ENCODE peak calls at places on chromosomes 1 and 21, in five cellular contexts. One of them, this sample, is unnamed.

GRCh38 chr1:171901245-171901644 is 59.9 kb downstream of the DNM3 start:
- DNase-seq in cardiac muscle cell: no peak
- DNase-seq in hepatocyte: no peak
- DNase-seq in HL-60: no peak
- DNase-seq in choroid plexus epithelial cell: no peak
- DNase-seq in this sample: no peak

GRCh38 chr1:232033285-232033684 is 406.7 kb downstream of the DISC1 start:
- DNase-seq in HL-60: no peak
- DNase-seq in cardiac muscle cell: no peak
- DNase-seq in hepatocyte: no peak
- DNase-seq in choroid plexus epithelial cell: no peak
- DNase-seq in this sample: no peak

GRCh38 chr21:15001773-15002647 is 62.8 kb downstream of the NRIP1 start:
- DNase-seq in cardiac muscle cell: no peak
- DNase-seq in choroid plexus epithelial cell: no peak
- DNase-seq in HL-60: no peak
- DNase-seq in hepatocyte: no peak
- DNase-seq in this sample: no peak

GRCh38 chr1:205519541-205520131 is 15.2 kb downstream of the CDK18 start:
- DNase-seq in HL-60: no peak
- DNase-seq in hepatocyte: no peak
- DNase-seq in choroid plexus epithelial cell: no peak
- DNase-seq in cardiac muscle cell: no peak
- DNase-seq in this sample: no peak

GRCh38 chr1:171180671-171181070 is 4.4 kb upstream of the FMO2 start:
- DNase-seq in cardiac muscle cell: peak
- DNase-seq in hepatocyte: no peak
- DNase-seq in HL-60: no peak
- DNase-seq in choroid plexus epithelial cell: no peak
- DNase-seq in this sample: no peak

GRCh38 chr1:170285027-170285426 is 139.3 kb downstream of the NTMT2 start:
- DNase-seq in choroid plexus epithelial cell: peak
- DNase-seq in hepatocyte: peak
- DNase-seq in cardiac muscle cell: no peak
- DNase-seq in HL-60: no peak
- DNase-seq in this sample: no peak

GRCh38 chr1:10471411-10472219 is 714 bp downstream of the DFFA start:
- DNase-seq in hepatocyte: no peak
- DNase-seq in choroid plexus epithelial cell: peak
- DNase-seq in cardiac muscle cell: peak
- DNase-seq in HL-60: no peak
- DNase-seq in this sample: no peak

GRCh38 chr1:205813755-205814058 is 709 bp upstream of the SLC41A1 start:
- DNase-seq in cardiac muscle cell: no peak
- DNase-seq in choroid plexus epithelial cell: peak
- DNase-seq in HL-60: no peak
- DNase-seq in hepatocyte: no peak
- DNase-seq in this sample: no peak

GRCh38 chr1:110196917-110197782 is 13.0 kb upstream of the KCNC4 start:
- DNase-seq in hepatocyte: peak
- DNase-seq in cardiac muscle cell: peak
- DNase-seq in HL-60: peak
- DNase-seq in choroid plexus epithelial cell: peak
- DNase-seq in this sample: no peak

GRCh38 chr1:232378266-232379041 is 251.5 kb downstream of the SIPA1L2 start:
- DNase-seq in hepatocyte: no peak
- DNase-seq in choroid plexus epithelial cell: peak
- DNase-seq in HL-60: no peak
- DNase-seq in cardiac muscle cell: no peak
- DNase-seq in this sample: no peak

GRCh38 chr21:43611598-43612369 is 47.5 kb downstream of the HSF2BP start:
- DNase-seq in hepatocyte: peak
- DNase-seq in choroid plexus epithelial cell: peak
- DNase-seq in cardiac muscle cell: peak
- DNase-seq in HL-60: peak
- DNase-seq in this sample: no peak

GRCh38 chr1:20322081-20322824 is 31.6 kb downstream of the VWA5B1 start:
- DNase-seq in HL-60: no peak
- DNase-seq in hepatocyte: no peak
- DNase-seq in cardiac muscle cell: peak
- DNase-seq in choroid plexus epithelial cell: peak
- DNase-seq in this sample: no peak

GRCh38 chr1:96234299-96234698 is 487.3 kb upstream of the PTBP2 start:
- DNase-seq in HL-60: no peak
- DNase-seq in cardiac muscle cell: peak
- DNase-seq in choroid plexus epithelial cell: peak
- DNase-seq in hepatocyte: peak
- DNase-seq in this sample: peak

GRCh38 chr1:53340660-53341520 is 13.0 kb upstream of the LRP8 start:
- DNase-seq in choroid plexus epithelial cell: no peak
- DNase-seq in cardiac muscle cell: no peak
- DNase-seq in HL-60: no peak
- DNase-seq in hepatocyte: no peak
- DNase-seq in this sample: no peak

GRCh38 chr1:197725044-197725443 is 50.2 kb downstream of the DENND1B start:
- DNase-seq in HL-60: peak
- DNase-seq in hepatocyte: no peak
- DNase-seq in cardiac muscle cell: peak
- DNase-seq in choroid plexus epithelial cell: peak
- DNase-seq in this sample: no peak

GRCh38 chr1:92464588-92465255 is 22.0 kb downstream of the GFI1 start:
- DNase-seq in hepatocyte: no peak
- DNase-seq in choroid plexus epithelial cell: no peak
- DNase-seq in cardiac muscle cell: no peak
- DNase-seq in HL-60: no peak
- DNase-seq in this sample: no peak

GRCh38 chr1:92184632-92185031 is 33.1 kb upstream of the C1orf146 start:
- DNase-seq in hepatocyte: no peak
- DNase-seq in cardiac muscle cell: peak
- DNase-seq in choroid plexus epithelial cell: peak
- DNase-seq in HL-60: no peak
- DNase-seq in this sample: no peak

GRCh38 chr1:48105167-48105566 is 108.0 kb upstream of the TRABD2B start:
- DNase-seq in HL-60: no peak
- DNase-seq in hepatocyte: no peak
- DNase-seq in choroid plexus epithelial cell: peak
- DNase-seq in cardiac muscle cell: peak
- DNase-seq in this sample: no peak

GRCh38 chr21:37071561-37072238 is 1.2 kb downstream of the PIGP start:
- DNase-seq in choroid plexus epithelial cell: peak
- DNase-seq in hepatocyte: peak
- DNase-seq in cardiac muscle cell: peak
- DNase-seq in HL-60: no peak
- DNase-seq in this sample: no peak

GRCh38 chr1:31413405-31414005 is 492 bp downstream of the SERINC2 start:
- DNase-seq in hepatocyte: peak
- DNase-seq in choroid plexus epithelial cell: peak
- DNase-seq in cardiac muscle cell: peak
- DNase-seq in HL-60: no peak
- DNase-seq in this sample: peak

GRCh38 chr1:103372866-103373265 is 152.6 kb upstream of the RNPC3 start:
- DNase-seq in hepatocyte: no peak
- DNase-seq in HL-60: no peak
- DNase-seq in choroid plexus epithelial cell: peak
- DNase-seq in cardiac muscle cell: no peak
- DNase-seq in this sample: no peak

GRCh38 chr1:10667815-10668214 is 128.6 kb downstream of the CASZ1 start:
- DNase-seq in hepatocyte: peak
- DNase-seq in choroid plexus epithelial cell: no peak
- DNase-seq in cardiac muscle cell: no peak
- DNase-seq in HL-60: no peak
- DNase-seq in this sample: no peak

GRCh38 chr1:84785231-84785630 is 95.0 kb upstream of the SSX2IP start:
- DNase-seq in cardiac muscle cell: no peak
- DNase-seq in HL-60: no peak
- DNase-seq in choroid plexus epithelial cell: no peak
- DNase-seq in hepatocyte: no peak
- DNase-seq in this sample: no peak

GRCh38 chr1:84780000-84780716 is 89.9 kb upstream of the SSX2IP start:
- DNase-seq in HL-60: peak
- DNase-seq in choroid plexus epithelial cell: no peak
- DNase-seq in hepatocyte: no peak
- DNase-seq in cardiac muscle cell: peak
- DNase-seq in this sample: no peak

GRCh38 chr1:84782311-84782771 is 92.1 kb upstream of the SSX2IP start:
- DNase-seq in cardiac muscle cell: peak
- DNase-seq in hepatocyte: peak
- DNase-seq in choroid plexus epithelial cell: peak
- DNase-seq in HL-60: peak
- DNase-seq in this sample: peak

DNA sequence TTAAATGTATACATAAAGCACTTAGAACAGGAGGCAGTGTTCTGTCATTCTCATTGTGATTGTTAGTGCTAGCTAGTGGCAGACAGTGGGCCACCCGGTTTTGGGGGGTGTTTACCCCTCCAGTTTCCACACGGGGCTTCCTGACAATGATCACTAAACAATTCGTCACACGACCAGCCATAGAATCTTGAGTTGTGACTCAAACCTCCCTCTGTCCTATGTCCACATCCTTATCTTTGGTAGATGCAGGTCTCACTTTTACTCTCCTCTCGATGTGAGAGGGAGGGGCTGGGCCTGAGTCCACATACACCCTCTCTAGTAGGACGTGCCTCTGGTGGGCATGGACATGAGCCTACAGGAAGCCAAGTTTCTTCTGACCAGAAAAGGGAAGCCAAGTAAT is 92.6 kb upstream of the SSX2IP start:
- DNase-seq in choroid plexus epithelial cell: no peak
- DNase-seq in HL-60: no peak
- DNase-seq in cardiac muscle cell: no peak
- DNase-seq in hepatocyte: no peak
- DNase-seq in this sample: no peak
- TF ChIP-seq CTCF in choroid plexus epithelial cell: no peak
- TF ChIP-seq CTCF in HL-60: no peak
- TF ChIP-seq CTCF in cardiac muscle cell: no peak
- TF ChIP-seq CTCF in hepatocyte: no peak
- TF ChIP-seq CTCF in this sample: no peak

GRCh38 chr1:26701995-26702679 is 6.3 kb downstream of the ARID1A start:
- DNase-seq in choroid plexus epithelial cell: no peak
- DNase-seq in cardiac muscle cell: no peak
- DNase-seq in hepatocyte: no peak
- DNase-seq in HL-60: no peak
- DNase-seq in this sample: no peak

GRCh38 chr1:26697978-26698849 is 2.4 kb downstream of the ARID1A start:
- DNase-seq in hepatocyte: peak
- DNase-seq in HL-60: no peak
- DNase-seq in cardiac muscle cell: peak
- DNase-seq in choroid plexus epithelial cell: peak
- DNase-seq in this sample: no peak

GRCh38 chr1:26702680-26703038 is 6.8 kb downstream of the ARID1A start:
- DNase-seq in cardiac muscle cell: no peak
- DNase-seq in choroid plexus epithelial cell: no peak
- DNase-seq in HL-60: no peak
- DNase-seq in hepatocyte: no peak
- DNase-seq in this sample: no peak

GRCh38 chr1:26701266-26701994 is 5.6 kb downstream of the ARID1A start:
- DNase-seq in choroid plexus epithelial cell: peak
- DNase-seq in cardiac muscle cell: peak
- DNase-seq in HL-60: no peak
- DNase-seq in hepatocyte: no peak
- DNase-seq in this sample: no peak

DNA sequence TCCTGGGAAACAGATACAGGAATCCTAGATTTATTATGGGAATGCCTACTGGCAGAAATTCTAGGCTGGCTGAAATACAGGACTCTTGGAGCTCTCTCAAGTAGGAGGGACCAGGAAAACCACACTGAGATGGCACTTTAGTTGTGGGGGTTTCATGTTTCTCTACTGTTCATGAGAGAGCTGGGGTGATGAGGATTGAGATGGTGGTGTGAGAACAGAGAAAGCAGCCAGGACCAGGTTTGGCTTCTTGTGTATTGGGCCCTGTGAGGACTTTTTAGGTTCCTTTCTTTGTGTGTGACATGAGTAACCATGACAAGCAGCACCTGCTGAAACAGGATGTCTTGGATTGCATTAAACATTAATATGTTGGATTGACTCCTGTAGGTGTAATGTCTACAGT is 4.9 kb downstream of the ARID1A start:
- DNase-seq in HL-60: no peak
- DNase-seq in choroid plexus epithelial cell: no peak
- DNase-seq in cardiac muscle cell: no peak
- DNase-seq in hepatocyte: no peak
- DNase-seq in this sample: no peak
- TF ChIP-seq CTCF in HL-60: no peak
- TF ChIP-seq CTCF in choroid plexus epithelial cell: no peak
- TF ChIP-seq CTCF in cardiac muscle cell: no peak
- TF ChIP-seq CTCF in hepatocyte: no peak
- TF ChIP-seq CTCF in this sample: no peak

GRCh38 chr1:27397106-27397505 is 4.7 kb downstream of the GPR3 start:
- DNase-seq in HL-60: no peak
- DNase-seq in choroid plexus epithelial cell: no peak
- DNase-seq in hepatocyte: no peak
- DNase-seq in cardiac muscle cell: no peak
- DNase-seq in this sample: no peak

GRCh38 chr1:27394282-27394658 is 1.8 kb downstream of the GPR3 start:
- DNase-seq in HL-60: no peak
- DNase-seq in hepatocyte: no peak
- DNase-seq in choroid plexus epithelial cell: no peak
- DNase-seq in cardiac muscle cell: no peak
- DNase-seq in this sample: no peak

GRCh38 chr1:27394925-27395324 is 2.5 kb downstream of the GPR3 start:
- DNase-seq in choroid plexus epithelial cell: no peak
- DNase-seq in HL-60: no peak
- DNase-seq in cardiac muscle cell: no peak
- DNase-seq in hepatocyte: no peak
- DNase-seq in this sample: no peak

GRCh38 chr1:27393641-27394281 is 1.3 kb downstream of the GPR3 start:
- DNase-seq in HL-60: no peak
- DNase-seq in hepatocyte: no peak
- DNase-seq in choroid plexus epithelial cell: no peak
- DNase-seq in cardiac muscle cell: no peak
- DNase-seq in this sample: no peak

GRCh38 chr1:27395441-27396195 is 3.2 kb downstream of the GPR3 start:
- DNase-seq in HL-60: peak
- DNase-seq in cardiac muscle cell: peak
- DNase-seq in hepatocyte: peak
- DNase-seq in choroid plexus epithelial cell: peak
- DNase-seq in this sample: no peak
- TF ChIP-seq CTCF in HL-60: peak
- TF ChIP-seq CTCF in cardiac muscle cell: peak
- TF ChIP-seq CTCF in hepatocyte: peak
- TF ChIP-seq CTCF in choroid plexus epithelial cell: peak
- TF ChIP-seq CTCF in this sample: no peak

DNA sequence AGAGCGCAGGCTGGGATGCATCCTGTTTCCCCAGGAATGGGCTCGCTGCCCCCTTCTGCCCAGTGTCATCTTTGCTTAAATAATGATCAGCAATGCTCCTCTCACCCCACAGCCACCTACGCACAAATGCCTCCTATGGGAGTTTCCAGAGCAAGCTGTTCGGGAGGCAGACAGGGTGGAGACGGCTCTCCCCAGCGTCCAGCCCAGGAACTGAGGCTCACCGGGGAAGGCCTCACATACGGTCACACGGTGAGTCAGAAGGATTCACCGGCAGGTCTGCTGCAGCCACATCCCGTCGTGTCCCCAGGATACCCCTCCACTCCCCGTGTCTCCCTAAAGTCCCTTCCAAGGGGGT is 40.3 kb upstream of the RUNX3 start:
- DNase-seq in HL-60: no peak
- DNase-seq in cardiac muscle cell: peak
- DNase-seq in hepatocyte: peak
- DNase-seq in choroid plexus epithelial cell: peak
- DNase-seq in this sample: no peak
- TF ChIP-seq CTCF in HL-60: no peak
- TF ChIP-seq CTCF in cardiac muscle cell: peak
- TF ChIP-seq CTCF in hepatocyte: no peak
- TF ChIP-seq CTCF in choroid plexus epithelial cell: peak
- TF ChIP-seq CTCF in this sample: no peak

GRCh38 chr1:44820328-44820944 is 12.1 kb downstream of the BTBD19 start:
- DNase-seq in cardiac muscle cell: no peak
- DNase-seq in hepatocyte: no peak
- DNase-seq in choroid plexus epithelial cell: no peak
- DNase-seq in HL-60: no peak
- DNase-seq in this sample: no peak
- TF ChIP-seq CTCF in cardiac muscle cell: no peak
- TF ChIP-seq CTCF in hepatocyte: no peak
- TF ChIP-seq CTCF in choroid plexus epithelial cell: no peak
- TF ChIP-seq CTCF in HL-60: no peak
- TF ChIP-seq CTCF in this sample: no peak

This sample was measured in omental fat pad.